ENCODE peak calls at places on chromosomes 5 and 9, in four cellular contexts. Z, N, S and O are unnamed samples. For H3K9me3, the result is how much of the 10 kb centered on the place peaks cover.

GRCh38 chr9:126519660-126520425 is 93.9 kb upstream of the LMX1B start:
- DNase-seq in Z (no peak), N (no peak), S (no peak), O (no peak)

GRCh38 chr5:32239385-32239784 is 65.3 kb upstream of the GOLPH3 start:
- DNase-seq in Z (no peak), N (no peak), S (no peak), O (no peak)

GRCh38 chr9:135714242-135715055 is 12.5 kb downstream of the KCNT1 start:
- DNase-seq in Z (peak), N (no peak), S (no peak), O (no peak)

GRCh38 chr5:159965031-159965837 is 43.7 kb upstream of the TTC1 start:
- DNase-seq in Z (peak), N (peak), S (no peak), O (peak)

GRCh38 chr5:94754824-94755223 is 136.4 kb downstream of the SLF1 start:
- DNase-seq in Z (no peak), N (no peak), S (no peak), O (no peak)

GRCh38 chr5:138491669-138492551 is 26.6 kb downstream of the EGR1 start:
- DNase-seq in Z (peak), N (peak), S (peak), O (peak)

GRCh38 chr5:53424691-53425597 is 55.5 kb upstream of the FST start:
- DNase-seq in Z (no peak), N (no peak), S (no peak), O (no peak)

GRCh38 chr5:73446631-73447233 is 1.8 kb downstream of the FOXD1 start:
- DNase-seq in Z (no peak), N (no peak), S (no peak), O (no peak)

GRCh38 chr5:61805101-61805500 is 473.0 kb downstream of the ZSWIM6 start:
- DNase-seq in Z (no peak), N (no peak), S (no peak), O (no peak)

GRCh38 chr5:68196876-68197275 is 18.7 kb upstream of the PIK3R1 start:
- DNase-seq in Z (no peak), N (no peak), S (no peak), O (no peak)

GRCh38 chr9:32723801-32724200 is 59.5 kb upstream of the TMEM215 start:
- DNase-seq in Z (no peak), N (no peak), S (no peak), O (no peak)

GRCh38 chr5:96691503-96692303 is 29.5 kb downstream of the CAST start:
- DNase-seq in Z (no peak), N (no peak), S (no peak), O (no peak)

GRCh38 chr5:36669015-36669651 is 62.7 kb downstream of the SLC1A3 start:
- DNase-seq in Z (no peak), N (no peak), S (no peak), O (no peak)

GRCh38 chr5:41649659-41650058 is 139.3 kb upstream of the PLCXD3 start:
- DNase-seq in Z (no peak), N (no peak), S (no peak), O (no peak)

GRCh38 chr5:120544043-120544442 is 79.9 kb downstream of the PRR16 start:
- DNase-seq in Z (no peak), N (no peak), S (no peak), O (no peak)

GRCh38 chr9:113416149-113416726 is 5.7 kb downstream of the C9orf43 start:
- DNase-seq in Z (no peak), N (no peak), S (no peak), O (no peak)

GRCh38 chr9:110303136-110303535 is 34.5 kb downstream of the TXNDC8 start:
- DNase-seq in Z (no peak), N (no peak), S (no peak), O (no peak)

GRCh38 chr9:88539246-88539645 is 4.3 kb downstream of the NXNL2 start:
- DNase-seq in Z (no peak), N (no peak), S (no peak), O (no peak)

GRCh38 chr9:23088932-23089364 is 642.3 kb downstream of the DMRTA1 start:
- DNase-seq in Z (no peak), N (no peak), S (no peak), O (no peak)

GRCh38 chr5:142235050-142235797 is 89.6 kb downstream of the SPRY4 start:
- DNase-seq in Z (no peak), N (no peak), S (no peak), O (no peak)

GRCh38 chr5:168951341-168951740 is 349.6 kb downstream of the SLIT3 start:
- DNase-seq in Z (no peak), N (no peak), S (no peak), O (no peak)

GRCh38 chr5:59296317-59297264 is 596.9 kb downstream of the PDE4D start:
- DNase-seq in Z (no peak), N (no peak), S (no peak), O (no peak)

GRCh38 chr5:91382530-91383026 is 539 bp downstream of the ARRDC3 start:
- DNase-seq in Z (no peak), N (no peak), S (peak), O (no peak)

GRCh38 chr5:132251220-132251725 is 6.2 kb upstream of the PDLIM4 start:
- DNase-seq in Z (no peak), N (no peak), S (no peak), O (peak)

GRCh38 chr5:154773314-154773713 is 18.1 kb downstream of the LARP1 start:
- DNase-seq in Z (no peak), N (no peak), S (no peak), O (no peak)

GRCh38 chr9:84970432-84970831 is 300.9 kb downstream of the NTRK2 start:
- DNase-seq in Z (no peak), N (no peak), S (no peak), O (no peak)

GRCh38 chr5:149838881-149839739 is 105.5 kb downstream of the PDE6A start:
- DNase-seq in Z (no peak), N (no peak), S (no peak), O (no peak)

GRCh38 chr9:129894106-129894823 is 59.0 kb downstream of the USP20 start:
- DNase-seq in Z (no peak), N (no peak), S (no peak), O (no peak)

GRCh38 chr9:120343416-120343815 is 236.6 kb downstream of the CDK5RAP2 start:
- DNase-seq in Z (no peak), N (no peak), S (no peak), O (no peak)

GRCh38 chr5:89988998-89989690 is 420.4 kb downstream of the CETN3 start:
- DNase-seq in Z (no peak), N (no peak), S (no peak), O (no peak)

GRCh38 chr5:132419517-132420468 is 50.3 kb downstream of the SLC22A5 start:
- DNase-seq in Z (peak), N (peak), S (peak), O (peak)

GRCh38 chr5:154406231-154406630 is 39.6 kb upstream of the SAP30L start:
- DNase-seq in Z (no peak), N (no peak), S (no peak), O (no peak)

GRCh38 chr5:55391707-55392106 is 83.9 kb downstream of the MTREX start:
- DNase-seq in Z (no peak), N (no peak), S (no peak), O (no peak)

GRCh38 chr5:55387865-55388264 is 80.1 kb downstream of the MTREX start:
- DNase-seq in Z (no peak), N (no peak), S (no peak), O (no peak)

GRCh38 chr5:55393501-55394175 is 85.8 kb downstream of the MTREX start:
- DNase-seq in Z (no peak), N (no peak), S (no peak), O (no peak)

DNA sequence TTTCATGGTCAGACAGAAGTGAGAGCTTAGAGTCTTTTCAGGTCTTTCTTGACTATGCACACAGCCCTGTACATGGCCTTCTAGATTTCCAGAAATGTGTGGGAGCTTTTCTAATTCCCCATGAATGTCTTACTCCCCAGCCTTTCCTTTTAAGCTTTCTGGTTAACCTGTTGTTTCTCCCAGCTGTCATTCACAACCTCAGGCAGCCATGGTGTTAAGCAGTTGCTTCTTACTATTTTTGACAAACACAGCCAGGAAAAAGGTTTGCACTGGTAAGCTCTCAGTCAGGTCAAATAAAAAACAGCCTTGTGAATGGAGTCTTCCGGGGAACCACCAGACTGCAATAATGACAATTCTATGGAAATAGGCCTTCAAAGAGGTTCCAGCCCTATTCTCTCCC is 84.9 kb downstream of the MTREX start:
- DNase-seq in Z (no peak), N (no peak), S (no peak), O (no peak)
- H3K4me3 ChIP-seq in Z (no peak), N (no peak), S (no peak), O (no peak)

GRCh38 chr5:124436294-124436693 is 310.1 kb downstream of the ZNF608 start:
- DNase-seq in Z (no peak), N (no peak), S (no peak), O (no peak)

GRCh38 chr5:124444147-124444775 is 302.2 kb downstream of the ZNF608 start:
- DNase-seq in Z (no peak), N (no peak), S (no peak), O (no peak)

GRCh38 chr5:124440471-124440870 is 306.0 kb downstream of the ZNF608 start:
- DNase-seq in Z (no peak), N (no peak), S (no peak), O (no peak)

GRCh38 chr5:124438390-124439380 is 307.8 kb downstream of the ZNF608 start:
- DNase-seq in Z (no peak), N (no peak), S (no peak), O (no peak)

GRCh38 chr5:124439609-124440008 is 306.8 kb downstream of the ZNF608 start:
- DNase-seq in Z (no peak), N (no peak), S (no peak), O (no peak)
- H3K27ac ChIP-seq in Z (no peak), N (no peak), S (no peak), O (no peak)

DNA sequence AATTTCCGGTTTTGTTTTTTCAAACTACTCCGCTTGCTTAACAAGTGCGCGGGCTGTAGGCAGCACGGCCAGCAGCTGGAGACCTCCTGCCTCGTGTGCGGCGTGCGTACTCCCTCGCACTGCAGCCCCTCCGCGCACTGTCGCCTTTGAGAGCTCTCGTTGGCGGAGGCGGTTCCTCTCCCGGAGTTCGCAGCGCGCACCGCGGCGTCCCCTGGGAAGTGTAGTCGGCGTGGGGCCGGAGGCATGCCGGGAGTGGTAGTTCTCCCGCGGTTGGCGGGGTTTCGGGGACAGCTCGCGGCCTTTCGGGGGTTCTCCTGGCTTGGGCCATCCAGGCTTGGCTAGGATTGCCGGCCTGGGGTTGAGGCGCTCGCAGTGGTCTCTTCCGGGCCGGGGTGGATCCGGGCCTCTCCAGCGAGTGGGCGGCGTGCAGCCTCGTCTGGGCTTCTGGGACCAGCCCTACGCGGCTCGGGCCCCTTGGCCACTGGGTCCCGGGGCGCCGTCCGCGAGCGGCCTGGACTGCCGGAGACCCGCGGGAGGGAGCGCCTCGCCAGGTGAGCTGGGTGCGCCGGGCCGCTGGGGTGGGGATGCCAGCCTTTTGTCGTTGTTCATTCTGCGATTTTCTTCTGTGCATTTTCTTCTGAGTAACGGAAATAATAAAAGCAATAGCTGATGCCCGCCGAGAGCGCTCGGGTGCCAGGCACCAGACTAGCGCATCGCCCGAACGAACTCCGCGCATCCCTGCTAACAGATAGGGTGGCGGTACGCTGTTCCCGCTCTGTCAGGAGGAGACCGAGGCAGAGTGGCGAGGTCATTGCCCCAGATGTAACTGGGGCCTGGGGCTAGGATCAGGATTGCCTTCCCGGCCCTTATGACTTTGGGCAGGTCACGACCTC is at the start of gene ZNF354C:
- DNase-seq in Z (peak), N (peak), S (peak), O (peak)
- H3K9me3 ChIP-seq in Z (under half), N (under half), S (under half), O (under half)

DNA sequence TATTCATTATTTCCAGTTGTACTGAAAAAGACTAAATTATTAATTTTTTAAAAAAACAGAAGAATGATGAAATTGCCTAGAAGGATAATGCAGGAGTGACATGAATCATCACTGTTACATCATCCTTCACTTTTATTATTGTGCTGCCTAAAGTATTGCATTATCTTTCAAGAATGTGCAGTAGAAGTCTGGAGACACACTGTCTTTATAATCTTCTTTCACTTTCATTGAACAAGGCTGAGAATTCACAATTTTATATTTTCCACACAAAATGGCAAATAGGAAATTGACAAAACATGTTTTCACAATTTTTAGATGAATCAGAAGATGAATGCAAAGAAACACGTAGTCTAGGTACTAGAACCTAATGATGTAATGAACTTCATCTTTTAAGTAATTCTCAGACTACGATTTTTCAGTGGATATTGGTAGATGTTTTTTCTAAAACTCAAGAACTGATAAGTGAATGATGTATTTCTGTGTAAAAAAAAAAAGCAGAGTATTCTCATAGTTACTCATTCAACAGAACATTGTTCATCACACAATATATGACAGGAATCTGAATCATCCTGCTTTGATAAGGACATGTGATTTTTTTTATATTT is 131.5 kb upstream of the GRHPR start:
- DNase-seq in Z (no peak), N (no peak), S (no peak), O (no peak)
- H3K4me3 ChIP-seq in Z (peak), N (no peak), S (no peak), O (no peak)

DNA sequence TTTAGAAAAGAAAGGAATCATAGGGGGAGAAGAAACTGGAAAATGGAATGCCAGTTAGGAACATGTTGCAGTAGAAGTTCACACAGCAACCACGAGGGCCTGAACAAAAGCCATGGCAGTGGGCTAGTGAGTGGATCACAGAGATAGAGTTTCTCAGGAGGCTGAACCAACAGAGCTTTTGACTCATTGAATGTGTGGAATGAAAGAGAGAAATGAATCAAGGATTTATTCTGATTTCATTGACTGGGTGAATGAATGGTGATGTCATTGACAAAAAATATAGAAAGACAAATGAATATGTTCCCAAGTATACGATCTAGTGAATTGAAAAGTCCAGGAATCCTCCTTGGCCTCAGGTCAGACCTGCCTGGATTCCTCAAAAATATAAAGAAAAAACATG is 99.1 kb downstream of the ZNF462 start:
- DNase-seq in Z (no peak), N (no peak), S (no peak), O (no peak)
- H3K27ac ChIP-seq in Z (no peak), N (no peak), S (peak), O (no peak)

GRCh38 chr5:150905312-150905683 is 518 bp upstream of the ZNF300 start:
- DNase-seq in Z (no peak), N (no peak), S (no peak), O (no peak)
- H3K9me3 ChIP-seq in Z (under half), N (under half), S (under half), O (under half)

GRCh38 chr5:139768802-139769465 is 26.7 kb upstream of the PSD2 start:
- DNase-seq in Z (no peak), N (no peak), S (no peak), O (no peak)
- H3K4me3 ChIP-seq in Z (no peak), N (no peak), S (no peak), O (no peak)